ENCODE peak calls at places on chromosomes 16 and 17, in nine cellular contexts. V, Y, U, G, O, Q, S, N and T are unnamed samples.

GRCh38 chr16:48277158-48277557 is 29.8 kb upstream of the ABCC11 start:
- DNase-seq in U (no peak), V (no peak), G (peak), S (peak), N (no peak), O (no peak), Y (no peak), Q (no peak), T (no peak)

GRCh38 chr17:56038136-56038535 is 115.1 kb upstream of the ANKFN1 start:
- DNase-seq in S (no peak), U (no peak), Q (no peak), V (no peak), G (no peak), N (no peak), O (no peak), Y (no peak), T (no peak)

GRCh38 chr17:17886253-17886652 is 49.5 kb upstream of the SREBF1 start:
- DNase-seq in Q (no peak), Y (no peak), O (no peak), S (no peak), U (no peak), N (no peak), G (no peak), V (no peak), T (no peak)

GRCh38 chr17:11561702-11562101 is 36.6 kb upstream of the DNAH9 start:
- DNase-seq in S (no peak), O (no peak), Y (no peak), U (no peak), Q (no peak), G (no peak), V (no peak), N (no peak), T (no peak)

GRCh38 chr17:42670199-42670924 is 6.4 kb downstream of the PLEKHH3 start:
- DNase-seq in V (no peak), S (no peak), Y (no peak), Q (no peak), N (no peak), G (peak), O (no peak), U (no peak), T (no peak)

GRCh38 chr16:70789231-70789926 is 11.6 kb downstream of the VAC14 start:
- DNase-seq in O (no peak), V (peak), G (no peak), Y (peak), Q (no peak), N (peak), U (no peak), S (peak), T (peak)

GRCh38 chr17:77356690-77357201 is 216.0 kb downstream of the SEC14L1 start:
- DNase-seq in V (no peak), N (no peak), O (peak), Y (no peak), G (no peak), S (peak), U (peak), Q (no peak), T (peak)

GRCh38 chr17:70702683-70703255 is 533.4 kb downstream of the KCNJ2 start:
- DNase-seq in Y (no peak), Q (no peak), O (no peak), U (no peak), S (no peak), G (no peak), N (no peak), V (no peak), T (no peak)

GRCh38 chr16:87531418-87531817 is 38.6 kb upstream of the ZCCHC14 start:
- DNase-seq in N (no peak), V (no peak), Q (no peak), O (no peak), Y (no peak), U (no peak), S (no peak), G (no peak), T (no peak)

GRCh38 chr17:67435122-67435521 is 58.0 kb downstream of the PITPNC1 start:
- DNase-seq in N (peak), V (no peak), U (no peak), G (no peak), Q (no peak), Y (no peak), S (no peak), O (no peak), T (no peak)

DNA sequence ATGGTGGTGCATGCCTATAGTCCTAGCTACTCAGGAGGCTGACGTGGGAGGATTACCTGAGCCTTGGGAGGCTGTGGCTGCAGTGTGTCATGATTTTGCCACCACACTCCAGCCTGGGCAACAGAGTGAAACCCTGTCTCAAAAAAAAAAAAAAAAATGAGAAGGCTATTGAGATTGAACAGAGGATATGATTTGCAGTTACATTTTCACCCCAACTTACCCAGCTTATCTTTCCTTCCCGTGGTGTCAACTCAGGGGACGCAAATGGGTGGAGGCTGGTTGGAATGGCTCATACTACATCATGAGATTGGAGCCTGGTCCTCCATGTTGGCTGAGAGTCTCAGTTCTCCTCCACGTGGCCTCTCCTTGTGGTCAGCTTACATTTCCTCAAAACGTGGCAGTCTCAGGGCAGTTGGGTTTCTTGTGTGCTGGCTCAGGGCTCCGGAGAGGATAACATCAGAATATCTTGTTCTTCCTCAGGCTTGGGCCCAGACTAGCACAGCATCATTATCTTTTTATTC is 17.2 kb upstream of the NSMCE1 start:
- DNase-seq in Q (no peak), V (no peak), G (no peak), Y (no peak), N (no peak), S (peak), U (peak), O (peak), T (peak)
- TF ChIP-seq CTCF in Q (no peak), V (no peak), G (no peak), Y (no peak), N (no peak), S (no peak), U (no peak), O (no peak), T (no peak)

GRCh38 chr16:29862383-29862883 is 593 bp downstream of the CDIPT start:
- DNase-seq in O (no peak), N (no peak), U (no peak), G (no peak), S (no peak), Y (peak), Q (no peak), V (no peak), T (no peak)
- TF ChIP-seq CTCF in O (no peak), N (peak), U (no peak), G (no peak), S (no peak), Y (no peak), Q (peak), V (no peak), T (peak)

GRCh38 chr17:80184423-80184714 is 14.5 kb downstream of the CARD14 start:
- DNase-seq in V (no peak), Y (no peak), S (no peak), O (no peak), G (no peak), N (no peak), U (no peak), Q (no peak), T (no peak)
- TF ChIP-seq CTCF in V (no peak), Y (no peak), S (no peak), O (no peak), G (no peak), N (no peak), U (no peak), Q (no peak), T (no peak)

GRCh38 chr16:81932668-81933067 is 78.6 kb downstream of the SDR42E1 start:
- DNase-seq in N (no peak), V (no peak), S (no peak), O (no peak), U (no peak), Q (no peak), Y (no peak), G (no peak), T (no peak)
- TF ChIP-seq CTCF in N (peak), V (no peak), S (no peak), O (no peak), U (no peak), Q (no peak), Y (no peak), G (no peak), T (no peak)

GRCh38 chr17:7347630-7348477 is 4.1 kb upstream of the KCTD11 start:
- DNase-seq in S (no peak), O (no peak), V (no peak), Q (no peak), G (no peak), Y (no peak), U (no peak), N (peak), T (no peak)
- TF ChIP-seq CTCF in S (no peak), O (no peak), V (no peak), Q (no peak), G (no peak), Y (no peak), U (no peak), N (no peak), T (no peak)

DNA sequence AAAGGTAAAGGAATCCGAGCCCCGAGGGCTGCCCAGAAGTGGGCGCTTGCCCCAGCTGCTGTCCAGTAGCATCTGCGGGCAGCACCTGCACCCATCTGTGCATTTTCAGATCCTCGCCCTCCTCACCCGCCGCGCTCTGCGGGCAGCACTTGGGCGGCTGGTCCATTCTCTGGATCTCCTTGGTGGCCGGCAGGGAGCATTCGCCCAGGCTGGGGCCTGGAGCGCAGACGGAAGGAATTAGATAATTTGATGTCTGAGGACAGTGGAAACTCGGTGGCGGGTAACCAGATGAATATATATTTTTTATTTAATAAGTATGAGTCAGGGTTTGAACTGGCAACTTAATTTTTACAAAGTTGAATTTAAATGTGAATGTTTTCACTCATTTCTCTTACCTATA is 88.5 kb downstream of the NPIPB11 start:
- DNase-seq in Y (peak), G (no peak), N (no peak), Q (no peak), O (no peak), V (no peak), S (no peak), U (no peak), T (no peak)
- TF ChIP-seq CTCF in Y (peak), G (no peak), N (peak), Q (peak), O (no peak), V (no peak), S (no peak), U (no peak), T (no peak)